ENCODE peak calls at places on chromosomes 13 and 19, in eight cellular contexts. U is astrocyte, F is HL-60, K is transverse colon, I is aorta, H is sigmoid colon, G is uterus, A is bronchial epithelial cell. M is an unnamed sample.

GRCh38 chr19:35378356-35378755 is 7.5 kb downstream of the GPR42 start:
- DNase-seq in A (no peak), U (no peak), K (no peak), I (no peak), G (no peak), F (no peak), H (no peak), M (no peak)

GRCh38 chr13:111490611-111491010 is 170.2 kb downstream of the TEX29 start:
- DNase-seq in F (no peak), G (no peak), I (no peak), K (no peak), A (no peak), H (no peak), U (no peak), M (no peak)

GRCh38 chr13:75635621-75636338 is at the start of gene LMO7:
- DNase-seq in U (peak; percentile 49), F (no peak), G (no peak), A (no peak), H (peak; percentile 70), I (peak; percentile 88), K (peak; percentile 61), M (peak; percentile 91)

GRCh38 chr13:39133781-39134180 is 95.5 kb downstream of the NHLRC3 start:
- DNase-seq in A (no peak), K (no peak), F (no peak), H (no peak), G (no peak), U (no peak), I (no peak), M (no peak)

GRCh38 chr19:43639507-43640423 is at the start of gene CADM4:
- DNase-seq in U (no peak), I (peak; percentile 79), K (peak; percentile 44), F (no peak), H (peak; percentile 69), A (no peak), G (peak; percentile 33), M (peak; percentile 82)

GRCh38 chr13:95360464-95361097 is 59.3 kb upstream of the ABCC4 start:
- DNase-seq in U (peak; percentile 18), F (no peak), A (no peak), I (no peak), G (peak; percentile 16), K (no peak), H (peak; percentile 0), M (peak; percentile 69)

GRCh38 chr13:31950121-31950810 is 81.3 kb upstream of the FRY start:
- DNase-seq in G (no peak), H (no peak), K (no peak), I (no peak), F (peak; percentile 75), A (peak; percentile 34), U (no peak), M (no peak)

GRCh38 chr19:11091343-11092153 is 2.3 kb downstream of the LDLR start:
- DNase-seq in F (peak; percentile 68), H (peak; percentile 89), A (peak; percentile 97), I (no peak), U (peak; percentile 98), K (peak; percentile 79), G (peak; percentile 71), M (peak; percentile 75)

GRCh38 chr19:48842744-48843162 is 6.5 kb upstream of the HSD17B14 start:
- DNase-seq in U (peak; percentile 18), A (peak; percentile 36), H (no peak), I (no peak), K (peak; percentile 34), F (peak; percentile 33), G (peak; percentile 37), M (peak; percentile 84)

GRCh38 chr19:54430306-54431254 is 15.3 kb downstream of the TTYH1 start:
- DNase-seq in A (no peak), H (no peak), G (no peak), I (peak; percentile 68), F (peak; percentile 22), K (peak; percentile 37), U (no peak), M (peak; percentile 95)

GRCh38 chr19:40236366-40236765 is 9.9 kb upstream of the CCNP start:
- DNase-seq in A (no peak), F (no peak), H (no peak), G (no peak), I (no peak), K (no peak), U (no peak), M (no peak)

GRCh38 chr19:33734913-33735312 is 61.8 kb upstream of the KCTD15 start:
- DNase-seq in F (no peak), I (no peak), G (no peak), A (no peak), U (no peak), K (no peak), H (no peak), M (no peak)

GRCh38 chr13:42396501-42396900 is 124.5 kb downstream of the AKAP11 start:
- DNase-seq in G (no peak), H (no peak), F (no peak), U (no peak), K (no peak), I (no peak), A (no peak), M (no peak)

GRCh38 chr19:10001899-10002298 is 8.4 kb downstream of the COL5A3 start:
- DNase-seq in H (no peak), G (no peak), K (peak; percentile 76), U (no peak), F (no peak), I (no peak), A (no peak), M (peak; percentile 85)

GRCh38 chr13:112330479-112331407 is 45.4 kb upstream of the SPACA7 start:
- DNase-seq in G (no peak), K (no peak), F (no peak), A (no peak), U (no peak), H (no peak), I (no peak), M (peak; percentile 57)

GRCh38 chr19:17943284-17944221 is 10.7 kb downstream of the CCDC124 start:
- DNase-seq in F (no peak), K (no peak), U (no peak), G (no peak), I (no peak), A (no peak), H (no peak), M (peak; percentile 92)

GRCh38 chr13:45678282-45678681 is 23.8 kb upstream of the CBY2 start:
- DNase-seq in G (no peak), F (no peak), H (no peak), I (no peak), A (no peak), K (no peak), U (no peak), M (peak; percentile 54)

GRCh38 chr13:51906581-51906980 is 44.8 kb downstream of the CCDC70 start:
- DNase-seq in H (no peak), F (no peak), U (no peak), A (no peak), I (no peak), K (peak; percentile 16), G (no peak), M (no peak)

GRCh38 chr13:35855531-35856019 is 275.6 kb downstream of the DCLK1 start:
- DNase-seq in I (no peak), H (no peak), K (no peak), U (peak; percentile 58), F (no peak), G (no peak), A (peak; percentile 78), M (peak; percentile 96)

GRCh38 chr13:29162638-29163037 is 342.5 kb downstream of the MTUS2 start:
- DNase-seq in U (peak; percentile 14), I (no peak), G (no peak), A (no peak), K (no peak), H (no peak), F (no peak), M (no peak)

GRCh38 chr19:34232566-34233481 is 21.5 kb upstream of the GARRE1 start:
- DNase-seq in F (no peak), A (peak; percentile 85), H (peak; percentile 77), K (no peak), U (peak; percentile 98), I (peak; percentile 86), G (peak; percentile 30), M (no peak)

GRCh38 chr19:46533085-46534081 is 37.7 kb upstream of the PNMA8B start:
- DNase-seq in A (no peak), F (no peak), G (no peak), K (no peak), I (no peak), H (peak; percentile 45), U (no peak), M (no peak)

GRCh38 chr19:36136975-36137686 is 2.7 kb upstream of the CAPNS1 start:
- DNase-seq in H (peak; percentile 79), F (no peak), G (no peak), I (peak; percentile 83), K (peak; percentile 80), A (peak; percentile 95), U (peak; percentile 53), M (no peak)

GRCh38 chr13:70188567-70188966 is 80.3 kb upstream of the KLHL1 start:
- DNase-seq in H (no peak), I (no peak), K (no peak), F (no peak), U (no peak), A (peak; percentile 12), G (no peak), M (no peak)

GRCh38 chr13:111049791-111050538 is 65.1 kb upstream of the ARHGEF7 start:
- DNase-seq in G (no peak), A (peak; percentile 14), H (no peak), K (no peak), F (no peak), U (no peak), I (peak; percentile 77), M (no peak)

GRCh38 chr13:41032646-41033396 is 13.7 kb upstream of the ELF1 start:
- DNase-seq in G (no peak), U (no peak), A (no peak), F (no peak), K (no peak), H (no peak), I (no peak), M (no peak)
- H3K4me3 ChIP-seq in G (no peak overlapping the region), U (no peak overlapping the region), A (no peak overlapping the region), F (no peak overlapping the region), K (no peak overlapping the region), H (no peak overlapping the region), I (no peak overlapping the region), M (no peak overlapping the region)

GRCh38 chr13:98585398-98585754 is 8.5 kb upstream of the STK24 start:
- DNase-seq in K (peak; percentile 44), U (no peak), F (no peak), A (no peak), H (no peak), G (no peak), I (no peak), M (no peak)
- H3K4me3 ChIP-seq in K (no peak overlapping the region), U (no peak overlapping the region), F (no peak overlapping the region), A (no peak overlapping the region), H (no peak overlapping the region), G (no peak overlapping the region), I (no peak overlapping the region), M (no peak overlapping the region)

GRCh38 chr13:47904239-47904638 is 96.8 kb downstream of the SUCLA2 start:
- DNase-seq in G (peak; percentile 45), A (no peak), U (no peak), H (no peak), K (no peak), F (peak; percentile 17), I (no peak), M (no peak)
- H3K4me3 ChIP-seq in G (peak overlapping the region; percentile 45), A (no peak overlapping the region), U (no peak overlapping the region), H (peak overlapping the region; percentile 13), K (no peak overlapping the region), F (no peak overlapping the region), I (no peak overlapping the region), M (no peak overlapping the region)

DNA sequence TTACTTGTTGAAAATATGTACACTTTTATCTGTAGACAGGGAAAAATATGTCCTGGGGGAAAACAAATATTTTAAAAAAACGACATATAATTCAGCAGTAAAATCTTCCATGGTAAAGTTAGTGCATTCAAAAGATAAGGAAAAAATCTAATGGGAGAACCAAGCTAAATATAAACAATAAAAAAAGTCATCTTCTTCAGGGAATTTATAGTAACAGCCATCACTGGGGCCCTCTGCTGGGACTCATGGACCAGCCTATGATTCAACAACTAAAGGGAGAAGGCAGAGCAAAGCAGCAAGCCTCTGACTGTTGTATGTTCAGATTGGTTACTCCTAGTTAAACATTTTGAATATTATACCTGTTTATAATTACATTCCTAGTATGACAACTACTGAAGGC is 93.0 kb downstream of the ITGBL1 start:
- DNase-seq in I (no peak), U (no peak), A (no peak), K (no peak), G (no peak), F (no peak), H (no peak), M (no peak)
- H3K4me3 ChIP-seq in I (no peak overlapping the region), U (no peak overlapping the region), A (no peak overlapping the region), K (no peak overlapping the region), G (no peak overlapping the region), F (no peak overlapping the region), H (no peak overlapping the region), M (no peak overlapping the region)

M was measured in endodermal cell.